ENCODE peak calls at places on chromosomes 12 and 14, in nine cellular contexts. One of them, this sample, is unnamed. For H3K4me1, the result is how much of the 10 kb centered on the place peaks cover.

GRCh38 chr14:71141701-71142374 is 234.6 kb downstream of the PCNX1 start:
- DNase-seq in right atrium auricular region: no peak
- DNase-seq in astrocyte: peak
- DNase-seq in aorta: no peak
- DNase-seq in fibroblast of lung: no peak
- DNase-seq in MM.1S: no peak
- DNase-seq in adipocyte: no peak
- DNase-seq in stomach: no peak
- DNase-seq in psoas muscle: no peak
- DNase-seq in this sample: no peak

GRCh38 chr12:122558721-122559641 is 31.9 kb downstream of the KNTC1 start:
- DNase-seq in astrocyte: no peak
- DNase-seq in MM.1S: no peak
- DNase-seq in psoas muscle: no peak
- DNase-seq in fibroblast of lung: no peak
- DNase-seq in adipocyte: no peak
- DNase-seq in stomach: no peak
- DNase-seq in right atrium auricular region: no peak
- DNase-seq in aorta: no peak
- DNase-seq in this sample: no peak

GRCh38 chr12:30862486-30862885 is 64.1 kb upstream of the TSPAN11 start:
- DNase-seq in psoas muscle: no peak
- DNase-seq in right atrium auricular region: peak
- DNase-seq in adipocyte: no peak
- DNase-seq in aorta: no peak
- DNase-seq in fibroblast of lung: peak
- DNase-seq in MM.1S: no peak
- DNase-seq in stomach: no peak
- DNase-seq in astrocyte: peak
- DNase-seq in this sample: no peak

GRCh38 chr12:50097952-50098351 is 5.9 kb upstream of the GPD1 start:
- DNase-seq in right atrium auricular region: no peak
- DNase-seq in MM.1S: no peak
- DNase-seq in astrocyte: no peak
- DNase-seq in fibroblast of lung: no peak
- DNase-seq in adipocyte: no peak
- DNase-seq in aorta: no peak
- DNase-seq in psoas muscle: no peak
- DNase-seq in stomach: no peak
- DNase-seq in this sample: no peak

GRCh38 chr12:76450690-76451089 is 102.5 kb upstream of the BBS10 start:
- DNase-seq in right atrium auricular region: no peak
- DNase-seq in fibroblast of lung: peak
- DNase-seq in stomach: no peak
- DNase-seq in MM.1S: no peak
- DNase-seq in psoas muscle: no peak
- DNase-seq in astrocyte: peak
- DNase-seq in aorta: no peak
- DNase-seq in adipocyte: no peak
- DNase-seq in this sample: no peak

GRCh38 chr14:50047274-50047676 is 69.1 kb downstream of the VCPKMT start:
- DNase-seq in adipocyte: no peak
- DNase-seq in psoas muscle: no peak
- DNase-seq in MM.1S: no peak
- DNase-seq in right atrium auricular region: no peak
- DNase-seq in astrocyte: no peak
- DNase-seq in aorta: no peak
- DNase-seq in fibroblast of lung: no peak
- DNase-seq in stomach: peak
- DNase-seq in this sample: peak

GRCh38 chr12:24232531-24232930 is 283.1 kb upstream of the SOX5 start:
- DNase-seq in right atrium auricular region: no peak
- DNase-seq in astrocyte: no peak
- DNase-seq in aorta: no peak
- DNase-seq in fibroblast of lung: no peak
- DNase-seq in MM.1S: no peak
- DNase-seq in psoas muscle: no peak
- DNase-seq in stomach: no peak
- DNase-seq in adipocyte: no peak
- DNase-seq in this sample: no peak

GRCh38 chr14:70789361-70789760 is 20.0 kb downstream of the MAP3K9 start:
- DNase-seq in aorta: no peak
- DNase-seq in right atrium auricular region: no peak
- DNase-seq in fibroblast of lung: peak
- DNase-seq in stomach: no peak
- DNase-seq in MM.1S: no peak
- DNase-seq in astrocyte: peak
- DNase-seq in psoas muscle: no peak
- DNase-seq in adipocyte: peak
- DNase-seq in this sample: no peak

GRCh38 chr14:69156224-69156623 is 3.3 kb upstream of the DCAF5 start:
- DNase-seq in fibroblast of lung: no peak
- DNase-seq in adipocyte: no peak
- DNase-seq in right atrium auricular region: no peak
- DNase-seq in aorta: no peak
- DNase-seq in stomach: no peak
- DNase-seq in astrocyte: no peak
- DNase-seq in psoas muscle: no peak
- DNase-seq in MM.1S: no peak
- DNase-seq in this sample: no peak

GRCh38 chr12:100128509-100128908 is 14.2 kb downstream of the BLTP3B start:
- DNase-seq in MM.1S: no peak
- DNase-seq in right atrium auricular region: no peak
- DNase-seq in adipocyte: peak
- DNase-seq in aorta: peak
- DNase-seq in stomach: no peak
- DNase-seq in psoas muscle: no peak
- DNase-seq in fibroblast of lung: peak
- DNase-seq in astrocyte: peak
- DNase-seq in this sample: peak

GRCh38 chr14:65214741-65215140 is 112.4 kb upstream of the MAX start:
- DNase-seq in astrocyte: no peak
- DNase-seq in stomach: no peak
- DNase-seq in psoas muscle: no peak
- DNase-seq in adipocyte: no peak
- DNase-seq in right atrium auricular region: no peak
- DNase-seq in fibroblast of lung: no peak
- DNase-seq in MM.1S: no peak
- DNase-seq in aorta: no peak
- DNase-seq in this sample: peak

GRCh38 chr12:27674989-27675388 is 21.3 kb upstream of the REP15 start:
- DNase-seq in fibroblast of lung: no peak
- DNase-seq in aorta: no peak
- DNase-seq in MM.1S: no peak
- DNase-seq in stomach: no peak
- DNase-seq in psoas muscle: no peak
- DNase-seq in right atrium auricular region: no peak
- DNase-seq in adipocyte: no peak
- DNase-seq in astrocyte: no peak
- DNase-seq in this sample: no peak

GRCh38 chr14:55297611-55298323 is 26.5 kb downstream of the FBXO34 start:
- DNase-seq in psoas muscle: no peak
- DNase-seq in right atrium auricular region: no peak
- DNase-seq in astrocyte: no peak
- DNase-seq in aorta: no peak
- DNase-seq in adipocyte: no peak
- DNase-seq in fibroblast of lung: no peak
- DNase-seq in stomach: peak
- DNase-seq in MM.1S: peak
- DNase-seq in this sample: peak

GRCh38 chr12:131203666-131204415 is 250.1 kb downstream of the ADGRD1 start:
- DNase-seq in psoas muscle: no peak
- DNase-seq in adipocyte: no peak
- DNase-seq in MM.1S: no peak
- DNase-seq in aorta: no peak
- DNase-seq in stomach: no peak
- DNase-seq in astrocyte: no peak
- DNase-seq in fibroblast of lung: no peak
- DNase-seq in right atrium auricular region: peak
- DNase-seq in this sample: peak

GRCh38 chr12:57727758-57728395 is 10.7 kb downstream of the AGAP2 start:
- DNase-seq in adipocyte: no peak
- DNase-seq in fibroblast of lung: no peak
- DNase-seq in stomach: no peak
- DNase-seq in MM.1S: no peak
- DNase-seq in astrocyte: no peak
- DNase-seq in right atrium auricular region: no peak
- DNase-seq in aorta: no peak
- DNase-seq in psoas muscle: no peak
- DNase-seq in this sample: peak

GRCh38 chr12:79451988-79452387 is 238.8 kb downstream of the PAWR start:
- DNase-seq in MM.1S: no peak
- DNase-seq in psoas muscle: peak
- DNase-seq in adipocyte: peak
- DNase-seq in aorta: peak
- DNase-seq in fibroblast of lung: peak
- DNase-seq in astrocyte: peak
- DNase-seq in right atrium auricular region: peak
- DNase-seq in stomach: peak
- DNase-seq in this sample: peak

GRCh38 chr12:23204933-23205778 is 580.2 kb downstream of the ETNK1 start:
- DNase-seq in MM.1S: peak
- DNase-seq in right atrium auricular region: no peak
- DNase-seq in astrocyte: peak
- DNase-seq in aorta: no peak
- DNase-seq in stomach: no peak
- DNase-seq in fibroblast of lung: peak
- DNase-seq in adipocyte: peak
- DNase-seq in psoas muscle: no peak
- DNase-seq in this sample: no peak

GRCh38 chr14:61466249-61466904 is 145.0 kb downstream of the PRKCH start:
- DNase-seq in adipocyte: peak
- DNase-seq in stomach: no peak
- DNase-seq in MM.1S: no peak
- DNase-seq in astrocyte: peak
- DNase-seq in psoas muscle: peak
- DNase-seq in right atrium auricular region: peak
- DNase-seq in fibroblast of lung: peak
- DNase-seq in aorta: peak
- DNase-seq in this sample: peak

GRCh38 chr12:16766736-16767135 is 160.8 kb upstream of the LMO3 start:
- DNase-seq in adipocyte: no peak
- DNase-seq in fibroblast of lung: no peak
- DNase-seq in psoas muscle: no peak
- DNase-seq in astrocyte: peak
- DNase-seq in stomach: no peak
- DNase-seq in right atrium auricular region: no peak
- DNase-seq in aorta: no peak
- DNase-seq in MM.1S: peak
- DNase-seq in this sample: no peak

GRCh38 chr12:53058674-53059433 is 9.0 kb downstream of the TNS2 start:
- DNase-seq in right atrium auricular region: no peak
- DNase-seq in fibroblast of lung: no peak
- DNase-seq in MM.1S: no peak
- DNase-seq in aorta: no peak
- DNase-seq in psoas muscle: peak
- DNase-seq in adipocyte: no peak
- DNase-seq in astrocyte: no peak
- DNase-seq in stomach: no peak
- DNase-seq in this sample: no peak

GRCh38 chr12:87931764-87932163 is 97.4 kb downstream of the C12orf50 start:
- DNase-seq in astrocyte: peak
- DNase-seq in MM.1S: no peak
- DNase-seq in aorta: no peak
- DNase-seq in stomach: no peak
- DNase-seq in adipocyte: peak
- DNase-seq in fibroblast of lung: peak
- DNase-seq in right atrium auricular region: no peak
- DNase-seq in psoas muscle: no peak
- DNase-seq in this sample: no peak

GRCh38 chr14:23139874-23140273 is 20.8 kb upstream of the CEBPE start:
- DNase-seq in stomach: no peak
- DNase-seq in aorta: no peak
- DNase-seq in astrocyte: no peak
- DNase-seq in fibroblast of lung: no peak
- DNase-seq in MM.1S: no peak
- DNase-seq in psoas muscle: no peak
- DNase-seq in right atrium auricular region: no peak
- DNase-seq in adipocyte: no peak
- DNase-seq in this sample: no peak

DNA sequence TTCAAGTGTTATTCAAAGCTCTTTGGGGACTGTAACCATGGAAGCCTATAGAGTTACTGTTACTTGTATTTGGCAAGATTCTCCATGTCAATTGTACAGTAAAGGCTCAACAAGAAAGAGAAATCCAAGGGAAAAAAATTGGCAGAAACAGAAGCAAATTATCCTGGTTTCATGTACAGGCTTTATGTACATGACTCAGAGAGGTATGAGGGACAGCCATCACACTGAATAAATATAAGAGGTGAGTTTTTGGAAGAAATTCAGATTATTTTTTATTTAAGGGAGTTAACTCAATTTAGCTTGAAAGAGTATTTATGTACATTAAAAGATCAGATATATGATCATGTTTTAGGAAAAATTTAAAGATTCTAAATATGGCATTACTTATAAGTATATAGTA is 151.0 kb upstream of the HMGA2 start:
- DNase-seq in astrocyte: no peak
- DNase-seq in MM.1S: no peak
- DNase-seq in adipocyte: no peak
- DNase-seq in right atrium auricular region: no peak
- DNase-seq in aorta: no peak
- DNase-seq in stomach: no peak
- DNase-seq in fibroblast of lung: no peak
- DNase-seq in psoas muscle: no peak
- DNase-seq in this sample: no peak
- H3K4me1 ChIP-seq in astrocyte: under half
- H3K4me1 ChIP-seq in MM.1S: under half
- H3K4me1 ChIP-seq in adipocyte: under half
- H3K4me1 ChIP-seq in right atrium auricular region: under half
- H3K4me1 ChIP-seq in aorta: under half
- H3K4me1 ChIP-seq in stomach: under half
- H3K4me1 ChIP-seq in fibroblast of lung: under half
- H3K4me1 ChIP-seq in psoas muscle: under half
- H3K4me1 ChIP-seq in this sample: under half

GRCh38 chr12:4176168-4176567 is 97.4 kb upstream of the CCND2 start:
- DNase-seq in right atrium auricular region: no peak
- DNase-seq in aorta: no peak
- DNase-seq in MM.1S: no peak
- DNase-seq in adipocyte: no peak
- DNase-seq in astrocyte: no peak
- DNase-seq in stomach: no peak
- DNase-seq in psoas muscle: no peak
- DNase-seq in fibroblast of lung: no peak
- DNase-seq in this sample: no peak
- H3K4me1 ChIP-seq in right atrium auricular region: under half
- H3K4me1 ChIP-seq in aorta: under half
- H3K4me1 ChIP-seq in MM.1S: under half
- H3K4me1 ChIP-seq in adipocyte: under half
- H3K4me1 ChIP-seq in astrocyte: under half
- H3K4me1 ChIP-seq in stomach: under half
- H3K4me1 ChIP-seq in psoas muscle: under half
- H3K4me1 ChIP-seq in fibroblast of lung: under half
- H3K4me1 ChIP-seq in this sample: under half

GRCh38 chr14:91728616-91729183 is 3.2 kb downstream of the CATSPERB start:
- DNase-seq in aorta: no peak
- DNase-seq in fibroblast of lung: no peak
- DNase-seq in MM.1S: no peak
- DNase-seq in right atrium auricular region: no peak
- DNase-seq in astrocyte: no peak
- DNase-seq in stomach: no peak
- DNase-seq in adipocyte: no peak
- DNase-seq in psoas muscle: no peak
- DNase-seq in this sample: no peak
- H3K4me1 ChIP-seq in aorta: under half
- H3K4me1 ChIP-seq in fibroblast of lung: under half
- H3K4me1 ChIP-seq in MM.1S: under half
- H3K4me1 ChIP-seq in right atrium auricular region: under half
- H3K4me1 ChIP-seq in astrocyte: under half
- H3K4me1 ChIP-seq in stomach: under half
- H3K4me1 ChIP-seq in adipocyte: under half
- H3K4me1 ChIP-seq in psoas muscle: under half
- H3K4me1 ChIP-seq in this sample: under half

GRCh38 chr12:6551063-6551461 is 4.8 kb downstream of the IFFO1 start:
- DNase-seq in adipocyte: no peak
- DNase-seq in fibroblast of lung: no peak
- DNase-seq in stomach: no peak
- DNase-seq in psoas muscle: peak
- DNase-seq in MM.1S: no peak
- DNase-seq in aorta: peak
- DNase-seq in right atrium auricular region: peak
- DNase-seq in astrocyte: no peak
- DNase-seq in this sample: no peak
- H3K4me1 ChIP-seq in adipocyte: half or more
- H3K4me1 ChIP-seq in fibroblast of lung: under half
- H3K4me1 ChIP-seq in stomach: half or more
- H3K4me1 ChIP-seq in psoas muscle: under half
- H3K4me1 ChIP-seq in MM.1S: under half
- H3K4me1 ChIP-seq in aorta: under half
- H3K4me1 ChIP-seq in right atrium auricular region: under half
- H3K4me1 ChIP-seq in astrocyte: half or more
- H3K4me1 ChIP-seq in this sample: under half

This sample was measured in colonic mucosa.